ENCODE peak calls at places on chromosomes 16 and 17, in seven cellular contexts. One of them, this sample, is unnamed.

GRCh38 chr16:89155184-89155679 is 16.3 kb upstream of the CDH15 start:
- DNase-seq in HS-5: no peak
- DNase-seq in H7: no peak
- DNase-seq in stimulated activated CD4-positive, alpha-beta T cell treated with anti-CD3 and anti-CD28 coated beads, Interleukin-1b, Interleukin-23, amount 100 ng/mL, for 1 hour: no peak
- DNase-seq in astrocyte of the spinal cord: peak
- DNase-seq in RKO: no peak
- DNase-seq in stimulated activated CD8-positive, alpha-beta memory T cell treated with anti-CD3 and anti-CD28 coated beads, Interleukin-7, amount 100 ng/mL, for 4 hours: no peak
- DNase-seq in this sample: no peak

GRCh38 chr16:34078697-34079096 is 619.3 kb downstream of the TP53TG3F start:
- DNase-seq in RKO: no peak
- DNase-seq in H7: no peak
- DNase-seq in HS-5: no peak
- DNase-seq in stimulated activated CD4-positive, alpha-beta T cell treated with anti-CD3 and anti-CD28 coated beads, Interleukin-1b, Interleukin-23, amount 100 ng/mL, for 1 hour: no peak
- DNase-seq in astrocyte of the spinal cord: peak
- DNase-seq in stimulated activated CD8-positive, alpha-beta memory T cell treated with anti-CD3 and anti-CD28 coated beads, Interleukin-7, amount 100 ng/mL, for 4 hours: no peak
- DNase-seq in this sample: no peak

GRCh38 chr16:53666816-53667415 is 36.7 kb downstream of the RPGRIP1L start:
- DNase-seq in stimulated activated CD8-positive, alpha-beta memory T cell treated with anti-CD3 and anti-CD28 coated beads, Interleukin-7, amount 100 ng/mL, for 4 hours: no peak
- DNase-seq in astrocyte of the spinal cord: no peak
- DNase-seq in stimulated activated CD4-positive, alpha-beta T cell treated with anti-CD3 and anti-CD28 coated beads, Interleukin-1b, Interleukin-23, amount 100 ng/mL, for 1 hour: no peak
- DNase-seq in RKO: no peak
- DNase-seq in HS-5: no peak
- DNase-seq in H7: no peak
- DNase-seq in this sample: no peak

GRCh38 chr16:15032547-15033308 is 23.1 kb downstream of the NTAN1 start:
- DNase-seq in HS-5: no peak
- DNase-seq in H7: no peak
- DNase-seq in stimulated activated CD8-positive, alpha-beta memory T cell treated with anti-CD3 and anti-CD28 coated beads, Interleukin-7, amount 100 ng/mL, for 4 hours: no peak
- DNase-seq in stimulated activated CD4-positive, alpha-beta T cell treated with anti-CD3 and anti-CD28 coated beads, Interleukin-1b, Interleukin-23, amount 100 ng/mL, for 1 hour: no peak
- DNase-seq in astrocyte of the spinal cord: peak
- DNase-seq in RKO: no peak
- DNase-seq in this sample: no peak

GRCh38 chr16:68083861-68084503 is 1.2 kb upstream of the NFATC3 start:
- DNase-seq in HS-5: no peak
- DNase-seq in stimulated activated CD4-positive, alpha-beta T cell treated with anti-CD3 and anti-CD28 coated beads, Interleukin-1b, Interleukin-23, amount 100 ng/mL, for 1 hour: no peak
- DNase-seq in astrocyte of the spinal cord: no peak
- DNase-seq in stimulated activated CD8-positive, alpha-beta memory T cell treated with anti-CD3 and anti-CD28 coated beads, Interleukin-7, amount 100 ng/mL, for 4 hours: no peak
- DNase-seq in RKO: no peak
- DNase-seq in H7: peak
- DNase-seq in this sample: no peak

GRCh38 chr16:84497418-84497817 is 7.0 kb downstream of the MEAK7 start:
- DNase-seq in H7: no peak
- DNase-seq in astrocyte of the spinal cord: no peak
- DNase-seq in stimulated activated CD4-positive, alpha-beta T cell treated with anti-CD3 and anti-CD28 coated beads, Interleukin-1b, Interleukin-23, amount 100 ng/mL, for 1 hour: no peak
- DNase-seq in stimulated activated CD8-positive, alpha-beta memory T cell treated with anti-CD3 and anti-CD28 coated beads, Interleukin-7, amount 100 ng/mL, for 4 hours: no peak
- DNase-seq in HS-5: no peak
- DNase-seq in RKO: no peak
- DNase-seq in this sample: no peak

GRCh38 chr17:59439261-59439660 is 107.8 kb downstream of the YPEL2 start:
- DNase-seq in stimulated activated CD4-positive, alpha-beta T cell treated with anti-CD3 and anti-CD28 coated beads, Interleukin-1b, Interleukin-23, amount 100 ng/mL, for 1 hour: no peak
- DNase-seq in HS-5: no peak
- DNase-seq in astrocyte of the spinal cord: no peak
- DNase-seq in H7: no peak
- DNase-seq in stimulated activated CD8-positive, alpha-beta memory T cell treated with anti-CD3 and anti-CD28 coated beads, Interleukin-7, amount 100 ng/mL, for 4 hours: no peak
- DNase-seq in RKO: no peak
- DNase-seq in this sample: no peak

GRCh38 chr16:81189100-81189664 is 49.3 kb upstream of the BCO1 start:
- DNase-seq in stimulated activated CD4-positive, alpha-beta T cell treated with anti-CD3 and anti-CD28 coated beads, Interleukin-1b, Interleukin-23, amount 100 ng/mL, for 1 hour: no peak
- DNase-seq in astrocyte of the spinal cord: no peak
- DNase-seq in HS-5: no peak
- DNase-seq in stimulated activated CD8-positive, alpha-beta memory T cell treated with anti-CD3 and anti-CD28 coated beads, Interleukin-7, amount 100 ng/mL, for 4 hours: no peak
- DNase-seq in H7: no peak
- DNase-seq in RKO: no peak
- DNase-seq in this sample: no peak

GRCh38 chr16:65071371-65072311 is 50.2 kb downstream of the CDH11 start:
- DNase-seq in HS-5: no peak
- DNase-seq in RKO: no peak
- DNase-seq in H7: no peak
- DNase-seq in astrocyte of the spinal cord: peak
- DNase-seq in stimulated activated CD8-positive, alpha-beta memory T cell treated with anti-CD3 and anti-CD28 coated beads, Interleukin-7, amount 100 ng/mL, for 4 hours: no peak
- DNase-seq in stimulated activated CD4-positive, alpha-beta T cell treated with anti-CD3 and anti-CD28 coated beads, Interleukin-1b, Interleukin-23, amount 100 ng/mL, for 1 hour: no peak
- DNase-seq in this sample: no peak

GRCh38 chr17:7323731-7324437 is 5.3 kb downstream of the NEURL4 start:
- DNase-seq in astrocyte of the spinal cord: peak
- DNase-seq in RKO: peak
- DNase-seq in stimulated activated CD8-positive, alpha-beta memory T cell treated with anti-CD3 and anti-CD28 coated beads, Interleukin-7, amount 100 ng/mL, for 4 hours: peak
- DNase-seq in stimulated activated CD4-positive, alpha-beta T cell treated with anti-CD3 and anti-CD28 coated beads, Interleukin-1b, Interleukin-23, amount 100 ng/mL, for 1 hour: peak
- DNase-seq in HS-5: no peak
- DNase-seq in H7: peak
- DNase-seq in this sample: no peak

GRCh38 chr17:9383828-9384227 is 191.8 kb downstream of the STX8 start:
- DNase-seq in H7: no peak
- DNase-seq in stimulated activated CD8-positive, alpha-beta memory T cell treated with anti-CD3 and anti-CD28 coated beads, Interleukin-7, amount 100 ng/mL, for 4 hours: no peak
- DNase-seq in astrocyte of the spinal cord: no peak
- DNase-seq in stimulated activated CD4-positive, alpha-beta T cell treated with anti-CD3 and anti-CD28 coated beads, Interleukin-1b, Interleukin-23, amount 100 ng/mL, for 1 hour: no peak
- DNase-seq in RKO: no peak
- DNase-seq in HS-5: no peak
- DNase-seq in this sample: no peak

GRCh38 chr17:1232786-1233185 is 37.5 kb upstream of the BHLHA9 start:
- DNase-seq in H7: no peak
- DNase-seq in stimulated activated CD8-positive, alpha-beta memory T cell treated with anti-CD3 and anti-CD28 coated beads, Interleukin-7, amount 100 ng/mL, for 4 hours: no peak
- DNase-seq in astrocyte of the spinal cord: peak
- DNase-seq in stimulated activated CD4-positive, alpha-beta T cell treated with anti-CD3 and anti-CD28 coated beads, Interleukin-1b, Interleukin-23, amount 100 ng/mL, for 1 hour: no peak
- DNase-seq in RKO: no peak
- DNase-seq in HS-5: no peak
- DNase-seq in this sample: no peak

GRCh38 chr16:56985288-56985961 is 3.9 kb upstream of the NLRC5 start:
- DNase-seq in H7: peak
- DNase-seq in RKO: peak
- DNase-seq in stimulated activated CD8-positive, alpha-beta memory T cell treated with anti-CD3 and anti-CD28 coated beads, Interleukin-7, amount 100 ng/mL, for 4 hours: no peak
- DNase-seq in astrocyte of the spinal cord: peak
- DNase-seq in HS-5: peak
- DNase-seq in stimulated activated CD4-positive, alpha-beta T cell treated with anti-CD3 and anti-CD28 coated beads, Interleukin-1b, Interleukin-23, amount 100 ng/mL, for 1 hour: no peak
- DNase-seq in this sample: peak

GRCh38 chr16:85733155-85733838 is 17.6 kb downstream of the C16orf74 start:
- DNase-seq in astrocyte of the spinal cord: no peak
- DNase-seq in stimulated activated CD4-positive, alpha-beta T cell treated with anti-CD3 and anti-CD28 coated beads, Interleukin-1b, Interleukin-23, amount 100 ng/mL, for 1 hour: no peak
- DNase-seq in HS-5: no peak
- DNase-seq in H7: no peak
- DNase-seq in stimulated activated CD8-positive, alpha-beta memory T cell treated with anti-CD3 and anti-CD28 coated beads, Interleukin-7, amount 100 ng/mL, for 4 hours: no peak
- DNase-seq in RKO: no peak
- DNase-seq in this sample: no peak

GRCh38 chr16:84706856-84707255 is 7.1 kb downstream of the USP10 start:
- DNase-seq in HS-5: no peak
- DNase-seq in astrocyte of the spinal cord: no peak
- DNase-seq in stimulated activated CD4-positive, alpha-beta T cell treated with anti-CD3 and anti-CD28 coated beads, Interleukin-1b, Interleukin-23, amount 100 ng/mL, for 1 hour: no peak
- DNase-seq in stimulated activated CD8-positive, alpha-beta memory T cell treated with anti-CD3 and anti-CD28 coated beads, Interleukin-7, amount 100 ng/mL, for 4 hours: no peak
- DNase-seq in RKO: no peak
- DNase-seq in H7: no peak
- DNase-seq in this sample: no peak

GRCh38 chr17:1562178-1562643 is 381 bp downstream of the PITPNA start:
- DNase-seq in RKO: no peak
- DNase-seq in astrocyte of the spinal cord: peak
- DNase-seq in HS-5: no peak
- DNase-seq in stimulated activated CD8-positive, alpha-beta memory T cell treated with anti-CD3 and anti-CD28 coated beads, Interleukin-7, amount 100 ng/mL, for 4 hours: no peak
- DNase-seq in stimulated activated CD4-positive, alpha-beta T cell treated with anti-CD3 and anti-CD28 coated beads, Interleukin-1b, Interleukin-23, amount 100 ng/mL, for 1 hour: no peak
- DNase-seq in H7: peak
- DNase-seq in this sample: no peak

GRCh38 chr17:2453865-2454264 is 53.0 kb upstream of the MNT start:
- DNase-seq in astrocyte of the spinal cord: no peak
- DNase-seq in HS-5: no peak
- DNase-seq in stimulated activated CD8-positive, alpha-beta memory T cell treated with anti-CD3 and anti-CD28 coated beads, Interleukin-7, amount 100 ng/mL, for 4 hours: no peak
- DNase-seq in stimulated activated CD4-positive, alpha-beta T cell treated with anti-CD3 and anti-CD28 coated beads, Interleukin-1b, Interleukin-23, amount 100 ng/mL, for 1 hour: no peak
- DNase-seq in H7: no peak
- DNase-seq in RKO: no peak
- DNase-seq in this sample: no peak

GRCh38 chr16:2026461-2027023 is at the start of gene NHERF2:
- DNase-seq in H7: peak
- DNase-seq in stimulated activated CD4-positive, alpha-beta T cell treated with anti-CD3 and anti-CD28 coated beads, Interleukin-1b, Interleukin-23, amount 100 ng/mL, for 1 hour: no peak
- DNase-seq in stimulated activated CD8-positive, alpha-beta memory T cell treated with anti-CD3 and anti-CD28 coated beads, Interleukin-7, amount 100 ng/mL, for 4 hours: no peak
- DNase-seq in RKO: no peak
- DNase-seq in HS-5: no peak
- DNase-seq in astrocyte of the spinal cord: no peak
- DNase-seq in this sample: no peak

GRCh38 chr16:24834459-24835335 is 11.1 kb upstream of the SLC5A11 start:
- DNase-seq in RKO: peak
- DNase-seq in astrocyte of the spinal cord: peak
- DNase-seq in stimulated activated CD8-positive, alpha-beta memory T cell treated with anti-CD3 and anti-CD28 coated beads, Interleukin-7, amount 100 ng/mL, for 4 hours: no peak
- DNase-seq in HS-5: no peak
- DNase-seq in stimulated activated CD4-positive, alpha-beta T cell treated with anti-CD3 and anti-CD28 coated beads, Interleukin-1b, Interleukin-23, amount 100 ng/mL, for 1 hour: no peak
- DNase-seq in H7: peak
- DNase-seq in this sample: no peak

GRCh38 chr16:17578921-17579876 is 108.4 kb upstream of the XYLT1 start:
- DNase-seq in H7: peak
- DNase-seq in astrocyte of the spinal cord: peak
- DNase-seq in HS-5: peak
- DNase-seq in RKO: peak
- DNase-seq in stimulated activated CD4-positive, alpha-beta T cell treated with anti-CD3 and anti-CD28 coated beads, Interleukin-1b, Interleukin-23, amount 100 ng/mL, for 1 hour: peak
- DNase-seq in stimulated activated CD8-positive, alpha-beta memory T cell treated with anti-CD3 and anti-CD28 coated beads, Interleukin-7, amount 100 ng/mL, for 4 hours: peak
- DNase-seq in this sample: peak

GRCh38 chr17:6910987-6911603 is 79.6 kb upstream of the TEKT1 start:
- DNase-seq in astrocyte of the spinal cord: peak
- DNase-seq in H7: peak
- DNase-seq in RKO: peak
- DNase-seq in stimulated activated CD4-positive, alpha-beta T cell treated with anti-CD3 and anti-CD28 coated beads, Interleukin-1b, Interleukin-23, amount 100 ng/mL, for 1 hour: no peak
- DNase-seq in stimulated activated CD8-positive, alpha-beta memory T cell treated with anti-CD3 and anti-CD28 coated beads, Interleukin-7, amount 100 ng/mL, for 4 hours: no peak
- DNase-seq in HS-5: no peak
- DNase-seq in this sample: peak

GRCh38 chr17:48596735-48597491 is 3.3 kb upstream of the HOXB5 start:
- DNase-seq in HS-5: no peak
- DNase-seq in stimulated activated CD8-positive, alpha-beta memory T cell treated with anti-CD3 and anti-CD28 coated beads, Interleukin-7, amount 100 ng/mL, for 4 hours: no peak
- DNase-seq in stimulated activated CD4-positive, alpha-beta T cell treated with anti-CD3 and anti-CD28 coated beads, Interleukin-1b, Interleukin-23, amount 100 ng/mL, for 1 hour: no peak
- DNase-seq in astrocyte of the spinal cord: peak
- DNase-seq in H7: peak
- DNase-seq in RKO: peak
- DNase-seq in this sample: no peak

GRCh38 chr16:69301861-69302260 is 9.3 kb upstream of the VPS4A start:
- DNase-seq in stimulated activated CD4-positive, alpha-beta T cell treated with anti-CD3 and anti-CD28 coated beads, Interleukin-1b, Interleukin-23, amount 100 ng/mL, for 1 hour: no peak
- DNase-seq in astrocyte of the spinal cord: no peak
- DNase-seq in RKO: no peak
- DNase-seq in stimulated activated CD8-positive, alpha-beta memory T cell treated with anti-CD3 and anti-CD28 coated beads, Interleukin-7, amount 100 ng/mL, for 4 hours: no peak
- DNase-seq in HS-5: no peak
- DNase-seq in H7: no peak
- DNase-seq in this sample: no peak

GRCh38 chr16:68992521-68992920 is 112.9 kb upstream of the HAS3 start:
- DNase-seq in RKO: peak
- DNase-seq in stimulated activated CD4-positive, alpha-beta T cell treated with anti-CD3 and anti-CD28 coated beads, Interleukin-1b, Interleukin-23, amount 100 ng/mL, for 1 hour: no peak
- DNase-seq in H7: no peak
- DNase-seq in astrocyte of the spinal cord: peak
- DNase-seq in HS-5: peak
- DNase-seq in stimulated activated CD8-positive, alpha-beta memory T cell treated with anti-CD3 and anti-CD28 coated beads, Interleukin-7, amount 100 ng/mL, for 4 hours: no peak
- DNase-seq in this sample: no peak

GRCh38 chr17:9922012-9922848 is 17.2 kb upstream of the RCVRN start:
- DNase-seq in HS-5: no peak
- DNase-seq in stimulated activated CD4-positive, alpha-beta T cell treated with anti-CD3 and anti-CD28 coated beads, Interleukin-1b, Interleukin-23, amount 100 ng/mL, for 1 hour: no peak
- DNase-seq in stimulated activated CD8-positive, alpha-beta memory T cell treated with anti-CD3 and anti-CD28 coated beads, Interleukin-7, amount 100 ng/mL, for 4 hours: no peak
- DNase-seq in astrocyte of the spinal cord: no peak
- DNase-seq in RKO: no peak
- DNase-seq in H7: no peak
- DNase-seq in this sample: no peak

GRCh38 chr17:77606146-77606864 is 352.2 kb upstream of the TNRC6C start:
- DNase-seq in H7: peak
- DNase-seq in stimulated activated CD4-positive, alpha-beta T cell treated with anti-CD3 and anti-CD28 coated beads, Interleukin-1b, Interleukin-23, amount 100 ng/mL, for 1 hour: no peak
- DNase-seq in HS-5: no peak
- DNase-seq in astrocyte of the spinal cord: no peak
- DNase-seq in stimulated activated CD8-positive, alpha-beta memory T cell treated with anti-CD3 and anti-CD28 coated beads, Interleukin-7, amount 100 ng/mL, for 4 hours: no peak
- DNase-seq in RKO: no peak
- DNase-seq in this sample: no peak

GRCh38 chr16:27365142-27366089 is 36.6 kb upstream of the IL21R start:
- DNase-seq in RKO: peak
- DNase-seq in stimulated activated CD4-positive, alpha-beta T cell treated with anti-CD3 and anti-CD28 coated beads, Interleukin-1b, Interleukin-23, amount 100 ng/mL, for 1 hour: no peak
- DNase-seq in astrocyte of the spinal cord: peak
- DNase-seq in stimulated activated CD8-positive, alpha-beta memory T cell treated with anti-CD3 and anti-CD28 coated beads, Interleukin-7, amount 100 ng/mL, for 4 hours: no peak
- DNase-seq in HS-5: peak
- DNase-seq in H7: no peak
- DNase-seq in this sample: peak

GRCh38 chr16:1094124-1094479 is 1.9 kb downstream of the C1QTNF8 start:
- DNase-seq in stimulated activated CD8-positive, alpha-beta memory T cell treated with anti-CD3 and anti-CD28 coated beads, Interleukin-7, amount 100 ng/mL, for 4 hours: no peak
- DNase-seq in HS-5: no peak
- DNase-seq in RKO: no peak
- DNase-seq in astrocyte of the spinal cord: no peak
- DNase-seq in H7: peak
- DNase-seq in stimulated activated CD4-positive, alpha-beta T cell treated with anti-CD3 and anti-CD28 coated beads, Interleukin-1b, Interleukin-23, amount 100 ng/mL, for 1 hour: no peak
- DNase-seq in this sample: no peak

GRCh38 chr16:81005644-81006471 is 827 bp downstream of the CMC2 start:
- DNase-seq in HS-5: no peak
- DNase-seq in stimulated activated CD8-positive, alpha-beta memory T cell treated with anti-CD3 and anti-CD28 coated beads, Interleukin-7, amount 100 ng/mL, for 4 hours: no peak
- DNase-seq in H7: no peak
- DNase-seq in stimulated activated CD4-positive, alpha-beta T cell treated with anti-CD3 and anti-CD28 coated beads, Interleukin-1b, Interleukin-23, amount 100 ng/mL, for 1 hour: no peak
- DNase-seq in astrocyte of the spinal cord: peak
- DNase-seq in RKO: peak
- DNase-seq in this sample: peak

GRCh38 chr17:77963441-77963840 is 4.9 kb downstream of the TNRC6C start:
- DNase-seq in HS-5: no peak
- DNase-seq in stimulated activated CD8-positive, alpha-beta memory T cell treated with anti-CD3 and anti-CD28 coated beads, Interleukin-7, amount 100 ng/mL, for 4 hours: no peak
- DNase-seq in RKO: no peak
- DNase-seq in stimulated activated CD4-positive, alpha-beta T cell treated with anti-CD3 and anti-CD28 coated beads, Interleukin-1b, Interleukin-23, amount 100 ng/mL, for 1 hour: no peak
- DNase-seq in H7: no peak
- DNase-seq in astrocyte of the spinal cord: peak
- DNase-seq in this sample: no peak

GRCh38 chr16:78022347-78022746 is at the start of gene CLEC3A:
- DNase-seq in H7: peak
- DNase-seq in astrocyte of the spinal cord: no peak
- DNase-seq in HS-5: no peak
- DNase-seq in stimulated activated CD8-positive, alpha-beta memory T cell treated with anti-CD3 and anti-CD28 coated beads, Interleukin-7, amount 100 ng/mL, for 4 hours: no peak
- DNase-seq in stimulated activated CD4-positive, alpha-beta T cell treated with anti-CD3 and anti-CD28 coated beads, Interleukin-1b, Interleukin-23, amount 100 ng/mL, for 1 hour: no peak
- DNase-seq in RKO: no peak
- DNase-seq in this sample: no peak

GRCh38 chr16:19346335-19346922 is 60.9 kb downstream of the CLEC19A start:
- DNase-seq in RKO: no peak
- DNase-seq in H7: no peak
- DNase-seq in stimulated activated CD8-positive, alpha-beta memory T cell treated with anti-CD3 and anti-CD28 coated beads, Interleukin-7, amount 100 ng/mL, for 4 hours: no peak
- DNase-seq in astrocyte of the spinal cord: no peak
- DNase-seq in HS-5: no peak
- DNase-seq in stimulated activated CD4-positive, alpha-beta T cell treated with anti-CD3 and anti-CD28 coated beads, Interleukin-1b, Interleukin-23, amount 100 ng/mL, for 1 hour: no peak
- DNase-seq in this sample: no peak

GRCh38 chr16:79610771-79611170 is 10.2 kb upstream of the MAF start:
- DNase-seq in RKO: no peak
- DNase-seq in stimulated activated CD8-positive, alpha-beta memory T cell treated with anti-CD3 and anti-CD28 coated beads, Interleukin-7, amount 100 ng/mL, for 4 hours: no peak
- DNase-seq in stimulated activated CD4-positive, alpha-beta T cell treated with anti-CD3 and anti-CD28 coated beads, Interleukin-1b, Interleukin-23, amount 100 ng/mL, for 1 hour: no peak
- DNase-seq in astrocyte of the spinal cord: no peak
- DNase-seq in H7: no peak
- DNase-seq in HS-5: no peak
- DNase-seq in this sample: no peak

GRCh38 chr17:66985838-66986237 is 21.3 kb downstream of the CACNG4 start:
- DNase-seq in astrocyte of the spinal cord: no peak
- DNase-seq in HS-5: no peak
- DNase-seq in stimulated activated CD8-positive, alpha-beta memory T cell treated with anti-CD3 and anti-CD28 coated beads, Interleukin-7, amount 100 ng/mL, for 4 hours: no peak
- DNase-seq in H7: no peak
- DNase-seq in stimulated activated CD4-positive, alpha-beta T cell treated with anti-CD3 and anti-CD28 coated beads, Interleukin-1b, Interleukin-23, amount 100 ng/mL, for 1 hour: no peak
- DNase-seq in RKO: no peak
- DNase-seq in this sample: no peak